ENCODE peak calls at places on chromosomes 1 and 21, in five cellular contexts. W is adrenal gland, Z is A549, F is NB4, R is gastrocnemius medialis. X is an unnamed sample.

GRCh38 chr1:26538480-26539412 is 9.2 kb downstream of the RPS6KA1 start:
- DNase-seq in W (peak), R (no peak), Z (peak), F (peak), X (no peak)

GRCh38 chr1:226937940-226938725 is 2.0 kb upstream of the COQ8A start:
- DNase-seq in R (no peak), W (no peak), F (peak), Z (no peak), X (no peak)

GRCh38 chr1:52544665-52545525 is 8.0 kb downstream of the TUT4 start:
- DNase-seq in W (no peak), R (no peak), F (peak), Z (no peak), X (no peak)

GRCh38 chr1:73205294-73205973 is 923.1 kb upstream of the NEGR1 start:
- DNase-seq in Z (no peak), R (no peak), W (no peak), F (peak), X (no peak)

GRCh38 chr1:60245371-60245770 is 171.8 kb upstream of the C1orf87 start:
- DNase-seq in R (no peak), Z (no peak), W (no peak), F (no peak), X (no peak)

GRCh38 chr21:29053656-29054055 is 19.8 kb downstream of the CCT8 start:
- DNase-seq in Z (no peak), F (no peak), W (no peak), R (no peak), X (no peak)

GRCh38 chr1:14997646-14998276 is 155.8 kb upstream of the TMEM51 start:
- DNase-seq in Z (no peak), W (no peak), F (no peak), R (no peak), X (no peak)

GRCh38 chr21:41610042-41610839 is 102.3 kb upstream of the TMPRSS2 start:
- DNase-seq in Z (peak), R (no peak), W (peak), F (peak), X (no peak)

GRCh38 chr1:198212675-198213074 is 55.9 kb downstream of the NEK7 start:
- DNase-seq in W (peak), R (no peak), Z (no peak), F (peak), X (no peak)

GRCh38 chr1:156103521-156103947 is 11.0 kb upstream of the LMNA start:
- DNase-seq in R (no peak), F (no peak), Z (no peak), W (no peak), X (no peak)

GRCh38 chr21:37878946-37879660 is 37.2 kb downstream of the KCNJ6 start:
- DNase-seq in Z (peak), F (no peak), R (no peak), W (no peak), X (no peak)

GRCh38 chr1:200493344-200493743 is 83.5 kb upstream of the ZNF281 start:
- DNase-seq in W (no peak), R (no peak), F (no peak), Z (no peak), X (no peak)

GRCh38 chr1:29213055-29213454 is 17.7 kb downstream of the MECR start:
- DNase-seq in W (no peak), F (no peak), Z (no peak), R (no peak), X (no peak)

GRCh38 chr1:66549017-66549416 is 15.1 kb downstream of the SGIP1 start:
- DNase-seq in W (no peak), F (no peak), R (no peak), Z (no peak), X (no peak)

GRCh38 chr1:191831572-191831971 is 326.7 kb upstream of the RGS18 start:
- DNase-seq in F (peak), W (no peak), R (no peak), Z (no peak), X (no peak)

GRCh38 chr1:151990856-151991198 is 2.8 kb downstream of the S100A10 start:
- DNase-seq in W (peak), R (no peak), Z (no peak), F (no peak), X (no peak)

GRCh38 chr1:11984559-11984958 is 4.3 kb downstream of the MFN2 start:
- DNase-seq in F (no peak), R (no peak), Z (no peak), W (no peak), X (no peak)

GRCh38 chr1:107123741-107124140 is 17.1 kb upstream of the NTNG1 start:
- DNase-seq in R (no peak), F (no peak), W (no peak), Z (no peak), X (no peak)

GRCh38 chr1:6171546-6172124 is 8.5 kb downstream of the CHD5 start:
- DNase-seq in W (no peak), F (peak), R (no peak), Z (peak), X (no peak)
- TF ChIP-seq CTCF in W (no peak), F (peak), R (no peak), Z (peak), X (no peak)

GRCh38 chr1:65148548-65149390 is 766 bp downstream of the AK4 start:
- DNase-seq in R (no peak), Z (peak), W (peak), F (peak), X (no peak)
- TF ChIP-seq POLR2A in R (peak), Z (no peak), W (no peak), F (peak), X (no peak)

GRCh38 chr21:42862774-42863503 is 16.4 kb downstream of the WDR4 start:
- DNase-seq in Z (no peak), W (no peak), R (no peak), F (no peak), X (no peak)
- TF ChIP-seq CTCF in Z (no peak), W (no peak), R (no peak), F (no peak), X (no peak)

GRCh38 chr1:225896937-225897549 is 8.1 kb upstream of the LEFTY1 start:
- DNase-seq in R (no peak), W (no peak), F (no peak), Z (peak), X (no peak)
- TF ChIP-seq POLR2A in R (no peak), W (no peak), F (no peak), Z (no peak), X (no peak)

GRCh38 chr1:50666849-50667248 is 243.6 kb upstream of the DMRTA2 start:
- DNase-seq in R (no peak), W (no peak), F (no peak), Z (no peak), X (no peak)
- TF ChIP-seq CTCF in R (no peak), W (no peak), F (no peak), Z (no peak), X (no peak)

GRCh38 chr1:206693592-206693991 is 8.9 kb downstream of the MAPKAPK2 start:
- DNase-seq in F (no peak), W (peak), Z (no peak), R (peak), X (no peak)
- TF ChIP-seq POLR2A in F (no peak), W (no peak), Z (no peak), R (peak), X (no peak)

GRCh38 chr21:35748683-35749314 is 311.5 kb downstream of the SETD4 start:
- DNase-seq in F (peak), Z (no peak), W (no peak), R (no peak), X (no peak)

GRCh38 chr21:35753308-35753707 is 307.0 kb downstream of the SETD4 start:
- DNase-seq in W (no peak), Z (no peak), F (no peak), R (no peak), X (no peak)

GRCh38 chr21:35751171-35751570 is 309.2 kb downstream of the SETD4 start:
- DNase-seq in F (no peak), W (no peak), Z (no peak), R (no peak), X (no peak)

GRCh38 chr21:35754583-35754982 is 305.7 kb downstream of the SETD4 start:
- DNase-seq in W (no peak), R (no peak), F (no peak), Z (no peak), X (no peak)

DNA sequence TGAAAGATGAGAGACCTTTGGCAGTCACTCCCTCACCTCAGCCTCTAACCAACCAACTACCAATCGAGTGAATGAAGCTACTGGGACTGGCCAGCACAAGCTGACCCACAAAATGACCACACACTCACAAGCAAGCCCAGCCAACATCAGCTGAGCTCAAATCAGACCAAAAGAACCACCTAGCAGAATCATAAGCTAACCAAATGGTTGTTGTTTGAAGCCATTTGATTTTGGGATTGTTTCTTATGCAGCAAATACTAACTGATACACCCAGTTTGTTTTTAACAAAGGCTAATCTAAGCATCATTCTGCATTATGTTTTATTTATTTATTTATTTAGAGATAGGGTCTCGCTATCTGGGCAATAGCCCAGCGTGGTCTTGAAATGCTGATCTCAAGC is 310.4 kb downstream of the SETD4 start:
- DNase-seq in R (no peak), W (no peak), F (no peak), Z (no peak), X (no peak)
- TF ChIP-seq CTCF in R (no peak), W (no peak), F (no peak), Z (no peak), X (no peak)

GRCh38 chr1:116374340-116375164 is 1.5 kb downstream of the ATP1A1 start:
- DNase-seq in F (peak), Z (no peak), W (no peak), R (peak), X (no peak)
- TF ChIP-seq POLR2A in F (no peak), Z (no peak), W (no peak), R (no peak), X (no peak)

DNA sequence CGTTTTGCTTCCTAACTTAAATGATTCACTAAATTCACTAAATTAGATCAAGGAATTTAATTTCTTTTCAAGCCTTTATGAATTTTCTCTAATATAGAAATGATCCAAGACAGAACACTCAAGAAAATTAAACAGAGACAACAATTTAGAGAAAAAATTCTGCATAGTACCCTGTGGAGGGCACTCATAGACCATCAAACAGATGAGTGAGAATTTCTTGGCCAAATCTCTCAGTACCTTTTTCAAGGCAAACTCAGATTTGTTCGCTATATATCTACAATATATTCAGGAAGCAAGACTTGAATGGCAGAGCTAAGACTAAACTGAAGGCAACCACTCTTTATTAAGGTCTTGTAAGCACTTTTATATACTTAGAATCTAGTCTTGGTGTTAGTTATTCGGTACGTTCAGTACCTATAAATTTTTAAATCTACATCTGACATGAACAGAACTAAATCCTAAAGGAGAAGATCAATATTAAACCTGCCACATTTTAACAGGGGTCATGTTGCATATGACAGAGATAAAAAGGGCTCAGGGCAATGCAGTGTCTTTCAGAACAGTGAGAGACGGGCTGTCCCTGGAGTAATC is 118.7 kb upstream of the TMPRSS15 start:
- DNase-seq in R (no peak), W (no peak), Z (no peak), F (no peak), X (no peak)
- TF ChIP-seq CTCF in R (no peak), W (no peak), Z (no peak), F (no peak), X (no peak)

DNA sequence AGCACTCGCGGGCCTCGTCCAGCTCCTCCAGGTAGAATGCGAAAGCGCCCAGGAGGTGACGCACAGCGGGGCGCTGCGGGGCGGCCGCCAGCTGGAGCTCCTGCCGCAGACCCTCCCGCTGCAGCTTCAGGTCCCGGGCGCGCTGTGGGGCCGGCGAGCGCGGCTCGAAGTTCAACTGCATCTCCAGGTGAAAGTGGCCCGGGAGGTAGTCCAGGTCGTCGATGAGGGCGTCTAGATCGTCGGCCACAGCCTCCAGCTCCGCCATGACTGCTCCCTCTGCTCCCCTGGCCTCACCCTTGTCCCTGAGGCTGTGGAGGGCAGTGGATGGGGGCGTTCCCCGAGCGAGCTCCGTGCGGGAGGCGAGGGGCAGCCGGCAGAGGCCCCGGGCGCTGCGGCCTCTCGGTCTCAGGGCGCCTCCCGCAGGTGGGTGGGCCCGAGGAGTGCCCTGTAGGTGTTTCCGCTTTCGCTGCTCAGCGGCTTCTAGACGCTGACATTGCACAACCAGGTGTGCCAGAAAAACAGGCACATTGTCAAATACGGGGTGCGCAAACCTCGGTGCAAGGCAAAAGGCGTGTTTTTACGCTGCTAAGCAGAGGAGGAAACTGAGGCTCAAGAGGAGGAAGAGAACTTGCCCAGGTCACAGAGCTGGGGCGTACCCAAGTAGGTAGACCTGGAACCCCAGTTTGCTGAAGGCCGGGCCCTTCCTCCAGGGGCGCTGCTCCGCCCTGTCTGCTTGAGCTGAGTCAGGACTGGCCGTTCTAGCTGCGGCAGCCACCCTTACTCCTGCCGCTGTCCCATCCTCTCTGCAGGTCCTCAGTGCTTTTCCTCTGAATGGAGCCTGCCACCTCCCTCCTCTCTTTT is at the start of gene TTC22:
- DNase-seq in F (peak), R (no peak), W (peak), Z (no peak), X (no peak)
- TF ChIP-seq POLR2A in F (no peak), R (no peak), W (no peak), Z (no peak), X (no peak)

X was measured in esophagus squamous epithelium.